ENCODE peak calls at places on chromosomes 5 and 9, in five cellular contexts. One of them, this sample, is unnamed.

GRCh38 chr5:35618297-35618636 is 604 bp downstream of the SPEF2 start:
- DNase-seq in upper lobe of right lung: no peak
- DNase-seq in stimulated activated CD4-positive, alpha-beta T cell treated with anti-CD3 and anti-CD28 coated beads, Interleukin-1b, Interleukin-23, amount 100 ng/mL, for 1 hour: no peak
- DNase-seq in stimulated activated naive CD4-positive, alpha-beta T cell treated with Interleukin-2 at 50 U/mL for 16 hours: no peak
- DNase-seq in lower leg skin: no peak
- DNase-seq in this sample: no peak

GRCh38 chr9:93656426-93657222 is 80.2 kb downstream of the PHF2 start:
- DNase-seq in upper lobe of right lung: peak; percentile 44
- DNase-seq in stimulated activated CD4-positive, alpha-beta T cell treated with anti-CD3 and anti-CD28 coated beads, Interleukin-1b, Interleukin-23, amount 100 ng/mL, for 1 hour: no peak
- DNase-seq in lower leg skin: peak; percentile 72
- DNase-seq in stimulated activated naive CD4-positive, alpha-beta T cell treated with Interleukin-2 at 50 U/mL for 16 hours: no peak
- DNase-seq in this sample: peak; percentile 4

GRCh38 chr9:123336455-123336854 is 19.5 kb upstream of the CRB2 start:
- DNase-seq in stimulated activated CD4-positive, alpha-beta T cell treated with anti-CD3 and anti-CD28 coated beads, Interleukin-1b, Interleukin-23, amount 100 ng/mL, for 1 hour: no peak
- DNase-seq in upper lobe of right lung: no peak
- DNase-seq in lower leg skin: no peak
- DNase-seq in stimulated activated naive CD4-positive, alpha-beta T cell treated with Interleukin-2 at 50 U/mL for 16 hours: no peak
- DNase-seq in this sample: no peak

GRCh38 chr9:114492991-114493390 is 12.3 kb downstream of the WHRN start:
- DNase-seq in lower leg skin: no peak
- DNase-seq in upper lobe of right lung: no peak
- DNase-seq in stimulated activated CD4-positive, alpha-beta T cell treated with anti-CD3 and anti-CD28 coated beads, Interleukin-1b, Interleukin-23, amount 100 ng/mL, for 1 hour: no peak
- DNase-seq in stimulated activated naive CD4-positive, alpha-beta T cell treated with Interleukin-2 at 50 U/mL for 16 hours: no peak
- DNase-seq in this sample: no peak

GRCh38 chr5:116765441-116765840 is 190.8 kb upstream of the SEMA6A start:
- DNase-seq in lower leg skin: no peak
- DNase-seq in upper lobe of right lung: no peak
- DNase-seq in stimulated activated CD4-positive, alpha-beta T cell treated with anti-CD3 and anti-CD28 coated beads, Interleukin-1b, Interleukin-23, amount 100 ng/mL, for 1 hour: no peak
- DNase-seq in stimulated activated naive CD4-positive, alpha-beta T cell treated with Interleukin-2 at 50 U/mL for 16 hours: no peak
- DNase-seq in this sample: no peak

GRCh38 chr5:171207256-171207866 is 101.7 kb upstream of the TLX3 start:
- DNase-seq in upper lobe of right lung: no peak
- DNase-seq in lower leg skin: no peak
- DNase-seq in stimulated activated naive CD4-positive, alpha-beta T cell treated with Interleukin-2 at 50 U/mL for 16 hours: no peak
- DNase-seq in stimulated activated CD4-positive, alpha-beta T cell treated with anti-CD3 and anti-CD28 coated beads, Interleukin-1b, Interleukin-23, amount 100 ng/mL, for 1 hour: no peak
- DNase-seq in this sample: no peak

GRCh38 chr5:34586117-34586885 is 69.8 kb upstream of the RAI14 start:
- DNase-seq in lower leg skin: no peak
- DNase-seq in stimulated activated CD4-positive, alpha-beta T cell treated with anti-CD3 and anti-CD28 coated beads, Interleukin-1b, Interleukin-23, amount 100 ng/mL, for 1 hour: no peak
- DNase-seq in upper lobe of right lung: no peak
- DNase-seq in stimulated activated naive CD4-positive, alpha-beta T cell treated with Interleukin-2 at 50 U/mL for 16 hours: no peak
- DNase-seq in this sample: no peak

GRCh38 chr5:122458278-122458872 is 146.3 kb downstream of the SNCAIP start:
- DNase-seq in stimulated activated naive CD4-positive, alpha-beta T cell treated with Interleukin-2 at 50 U/mL for 16 hours: no peak
- DNase-seq in upper lobe of right lung: no peak
- DNase-seq in lower leg skin: no peak
- DNase-seq in stimulated activated CD4-positive, alpha-beta T cell treated with anti-CD3 and anti-CD28 coated beads, Interleukin-1b, Interleukin-23, amount 100 ng/mL, for 1 hour: no peak
- DNase-seq in this sample: no peak

GRCh38 chr5:160312139-160312959 is at the start of gene CCNJL:
- DNase-seq in lower leg skin: no peak
- DNase-seq in upper lobe of right lung: peak; percentile 90
- DNase-seq in stimulated activated CD4-positive, alpha-beta T cell treated with anti-CD3 and anti-CD28 coated beads, Interleukin-1b, Interleukin-23, amount 100 ng/mL, for 1 hour: no peak
- DNase-seq in stimulated activated naive CD4-positive, alpha-beta T cell treated with Interleukin-2 at 50 U/mL for 16 hours: no peak
- DNase-seq in this sample: no peak

GRCh38 chr5:90434116-90434714 is 24.7 kb upstream of the CETN3 start:
- DNase-seq in upper lobe of right lung: no peak
- DNase-seq in stimulated activated CD4-positive, alpha-beta T cell treated with anti-CD3 and anti-CD28 coated beads, Interleukin-1b, Interleukin-23, amount 100 ng/mL, for 1 hour: no peak
- DNase-seq in lower leg skin: no peak
- DNase-seq in stimulated activated naive CD4-positive, alpha-beta T cell treated with Interleukin-2 at 50 U/mL for 16 hours: peak; percentile 7
- DNase-seq in this sample: no peak

GRCh38 chr5:88544616-88545150 is 276.0 kb upstream of the TMEM161B start:
- DNase-seq in stimulated activated naive CD4-positive, alpha-beta T cell treated with Interleukin-2 at 50 U/mL for 16 hours: no peak
- DNase-seq in upper lobe of right lung: no peak
- DNase-seq in lower leg skin: no peak
- DNase-seq in stimulated activated CD4-positive, alpha-beta T cell treated with anti-CD3 and anti-CD28 coated beads, Interleukin-1b, Interleukin-23, amount 100 ng/mL, for 1 hour: no peak
- DNase-seq in this sample: no peak

GRCh38 chr5:140101179-140101578 is 12.7 kb upstream of the PURA start:
- DNase-seq in upper lobe of right lung: no peak
- DNase-seq in stimulated activated CD4-positive, alpha-beta T cell treated with anti-CD3 and anti-CD28 coated beads, Interleukin-1b, Interleukin-23, amount 100 ng/mL, for 1 hour: no peak
- DNase-seq in lower leg skin: no peak
- DNase-seq in stimulated activated naive CD4-positive, alpha-beta T cell treated with Interleukin-2 at 50 U/mL for 16 hours: no peak
- DNase-seq in this sample: no peak

GRCh38 chr5:50667653-50668403 is 1.4 kb downstream of the PARP8 start:
- DNase-seq in stimulated activated CD4-positive, alpha-beta T cell treated with anti-CD3 and anti-CD28 coated beads, Interleukin-1b, Interleukin-23, amount 100 ng/mL, for 1 hour: peak; percentile 58
- DNase-seq in stimulated activated naive CD4-positive, alpha-beta T cell treated with Interleukin-2 at 50 U/mL for 16 hours: peak; percentile 81
- DNase-seq in upper lobe of right lung: peak; percentile 92
- DNase-seq in lower leg skin: peak; percentile 90
- DNase-seq in this sample: peak; percentile 78

GRCh38 chr5:103690676-103691075 is 128.1 kb upstream of the NUDT12 start:
- DNase-seq in stimulated activated CD4-positive, alpha-beta T cell treated with anti-CD3 and anti-CD28 coated beads, Interleukin-1b, Interleukin-23, amount 100 ng/mL, for 1 hour: no peak
- DNase-seq in stimulated activated naive CD4-positive, alpha-beta T cell treated with Interleukin-2 at 50 U/mL for 16 hours: no peak
- DNase-seq in lower leg skin: no peak
- DNase-seq in upper lobe of right lung: no peak
- DNase-seq in this sample: no peak

GRCh38 chr9:764105-764524 is 77.4 kb upstream of the DMRT1 start:
- DNase-seq in stimulated activated naive CD4-positive, alpha-beta T cell treated with Interleukin-2 at 50 U/mL for 16 hours: no peak
- DNase-seq in stimulated activated CD4-positive, alpha-beta T cell treated with anti-CD3 and anti-CD28 coated beads, Interleukin-1b, Interleukin-23, amount 100 ng/mL, for 1 hour: no peak
- DNase-seq in lower leg skin: peak; percentile 91
- DNase-seq in upper lobe of right lung: no peak
- DNase-seq in this sample: no peak

GRCh38 chr9:72185561-72185960 is 36.3 kb downstream of the GDA start:
- DNase-seq in lower leg skin: no peak
- DNase-seq in stimulated activated naive CD4-positive, alpha-beta T cell treated with Interleukin-2 at 50 U/mL for 16 hours: no peak
- DNase-seq in upper lobe of right lung: no peak
- DNase-seq in stimulated activated CD4-positive, alpha-beta T cell treated with anti-CD3 and anti-CD28 coated beads, Interleukin-1b, Interleukin-23, amount 100 ng/mL, for 1 hour: no peak
- DNase-seq in this sample: no peak

GRCh38 chr9:33498387-33498786 is 24.7 kb upstream of the NOL6 start:
- DNase-seq in lower leg skin: no peak
- DNase-seq in stimulated activated CD4-positive, alpha-beta T cell treated with anti-CD3 and anti-CD28 coated beads, Interleukin-1b, Interleukin-23, amount 100 ng/mL, for 1 hour: no peak
- DNase-seq in stimulated activated naive CD4-positive, alpha-beta T cell treated with Interleukin-2 at 50 U/mL for 16 hours: no peak
- DNase-seq in upper lobe of right lung: no peak
- DNase-seq in this sample: no peak

GRCh38 chr5:56320686-56321085 is 87.6 kb upstream of the ANKRD55 start:
- DNase-seq in stimulated activated CD4-positive, alpha-beta T cell treated with anti-CD3 and anti-CD28 coated beads, Interleukin-1b, Interleukin-23, amount 100 ng/mL, for 1 hour: no peak
- DNase-seq in lower leg skin: no peak
- DNase-seq in upper lobe of right lung: no peak
- DNase-seq in stimulated activated naive CD4-positive, alpha-beta T cell treated with Interleukin-2 at 50 U/mL for 16 hours: no peak
- DNase-seq in this sample: no peak

GRCh38 chr9:129679537-129679936 is 14.1 kb downstream of the PRRX2 start:
- DNase-seq in upper lobe of right lung: no peak
- DNase-seq in stimulated activated CD4-positive, alpha-beta T cell treated with anti-CD3 and anti-CD28 coated beads, Interleukin-1b, Interleukin-23, amount 100 ng/mL, for 1 hour: no peak
- DNase-seq in lower leg skin: no peak
- DNase-seq in stimulated activated naive CD4-positive, alpha-beta T cell treated with Interleukin-2 at 50 U/mL for 16 hours: no peak
- DNase-seq in this sample: no peak

GRCh38 chr5:169637856-169638190 is 748 bp downstream of the DOCK2 start:
- DNase-seq in stimulated activated naive CD4-positive, alpha-beta T cell treated with Interleukin-2 at 50 U/mL for 16 hours: peak; percentile 64
- DNase-seq in stimulated activated CD4-positive, alpha-beta T cell treated with anti-CD3 and anti-CD28 coated beads, Interleukin-1b, Interleukin-23, amount 100 ng/mL, for 1 hour: no peak
- DNase-seq in lower leg skin: no peak
- DNase-seq in upper lobe of right lung: no peak
- DNase-seq in this sample: no peak

GRCh38 chr5:80083115-80083890 is 48.2 kb downstream of the THBS4 start:
- DNase-seq in upper lobe of right lung: no peak
- DNase-seq in stimulated activated CD4-positive, alpha-beta T cell treated with anti-CD3 and anti-CD28 coated beads, Interleukin-1b, Interleukin-23, amount 100 ng/mL, for 1 hour: no peak
- DNase-seq in lower leg skin: peak; percentile 87
- DNase-seq in stimulated activated naive CD4-positive, alpha-beta T cell treated with Interleukin-2 at 50 U/mL for 16 hours: no peak
- DNase-seq in this sample: no peak

GRCh38 chr5:16787278-16787677 is 148.8 kb downstream of the MYO10 start:
- DNase-seq in lower leg skin: no peak
- DNase-seq in upper lobe of right lung: no peak
- DNase-seq in stimulated activated naive CD4-positive, alpha-beta T cell treated with Interleukin-2 at 50 U/mL for 16 hours: no peak
- DNase-seq in stimulated activated CD4-positive, alpha-beta T cell treated with anti-CD3 and anti-CD28 coated beads, Interleukin-1b, Interleukin-23, amount 100 ng/mL, for 1 hour: no peak
- DNase-seq in this sample: no peak

GRCh38 chr9:113808391-113809191 is 67.5 kb upstream of the ZNF618 start:
- DNase-seq in upper lobe of right lung: no peak
- DNase-seq in lower leg skin: peak; percentile 85
- DNase-seq in stimulated activated naive CD4-positive, alpha-beta T cell treated with Interleukin-2 at 50 U/mL for 16 hours: no peak
- DNase-seq in stimulated activated CD4-positive, alpha-beta T cell treated with anti-CD3 and anti-CD28 coated beads, Interleukin-1b, Interleukin-23, amount 100 ng/mL, for 1 hour: no peak
- DNase-seq in this sample: no peak

GRCh38 chr9:126715382-126715781 is 89.5 kb upstream of the ZBTB43 start:
- DNase-seq in lower leg skin: no peak
- DNase-seq in stimulated activated naive CD4-positive, alpha-beta T cell treated with Interleukin-2 at 50 U/mL for 16 hours: no peak
- DNase-seq in stimulated activated CD4-positive, alpha-beta T cell treated with anti-CD3 and anti-CD28 coated beads, Interleukin-1b, Interleukin-23, amount 100 ng/mL, for 1 hour: no peak
- DNase-seq in upper lobe of right lung: no peak
- DNase-seq in this sample: no peak

GRCh38 chr5:65157906-65158603 is 323.7 kb downstream of the ADAMTS6 start:
- DNase-seq in lower leg skin: no peak
- DNase-seq in stimulated activated naive CD4-positive, alpha-beta T cell treated with Interleukin-2 at 50 U/mL for 16 hours: no peak
- DNase-seq in stimulated activated CD4-positive, alpha-beta T cell treated with anti-CD3 and anti-CD28 coated beads, Interleukin-1b, Interleukin-23, amount 100 ng/mL, for 1 hour: no peak
- DNase-seq in upper lobe of right lung: no peak
- DNase-seq in this sample: no peak

GRCh38 chr9:86923061-86923460 is 24.2 kb downstream of the GAS1 start:
- DNase-seq in upper lobe of right lung: no peak
- DNase-seq in stimulated activated CD4-positive, alpha-beta T cell treated with anti-CD3 and anti-CD28 coated beads, Interleukin-1b, Interleukin-23, amount 100 ng/mL, for 1 hour: no peak
- DNase-seq in stimulated activated naive CD4-positive, alpha-beta T cell treated with Interleukin-2 at 50 U/mL for 16 hours: no peak
- DNase-seq in lower leg skin: no peak
- DNase-seq in this sample: no peak

GRCh38 chr9:94818196-94818541 is 91.7 kb downstream of the AOPEP start:
- DNase-seq in stimulated activated naive CD4-positive, alpha-beta T cell treated with Interleukin-2 at 50 U/mL for 16 hours: no peak
- DNase-seq in upper lobe of right lung: no peak
- DNase-seq in stimulated activated CD4-positive, alpha-beta T cell treated with anti-CD3 and anti-CD28 coated beads, Interleukin-1b, Interleukin-23, amount 100 ng/mL, for 1 hour: no peak
- DNase-seq in lower leg skin: no peak
- DNase-seq in this sample: no peak

GRCh38 chr5:15691536-15691935 is 191.6 kb downstream of the FBXL7 start:
- DNase-seq in lower leg skin: no peak
- DNase-seq in upper lobe of right lung: no peak
- DNase-seq in stimulated activated CD4-positive, alpha-beta T cell treated with anti-CD3 and anti-CD28 coated beads, Interleukin-1b, Interleukin-23, amount 100 ng/mL, for 1 hour: no peak
- DNase-seq in stimulated activated naive CD4-positive, alpha-beta T cell treated with Interleukin-2 at 50 U/mL for 16 hours: no peak
- DNase-seq in this sample: no peak

GRCh38 chr5:171992813-171993212 is 13.6 kb downstream of the FBXW11 start:
- DNase-seq in lower leg skin: no peak
- DNase-seq in upper lobe of right lung: no peak
- DNase-seq in stimulated activated naive CD4-positive, alpha-beta T cell treated with Interleukin-2 at 50 U/mL for 16 hours: no peak
- DNase-seq in stimulated activated CD4-positive, alpha-beta T cell treated with anti-CD3 and anti-CD28 coated beads, Interleukin-1b, Interleukin-23, amount 100 ng/mL, for 1 hour: no peak
- DNase-seq in this sample: no peak

GRCh38 chr5:124661317-124662141 is 84.9 kb downstream of the ZNF608 start:
- DNase-seq in lower leg skin: no peak
- DNase-seq in stimulated activated naive CD4-positive, alpha-beta T cell treated with Interleukin-2 at 50 U/mL for 16 hours: no peak
- DNase-seq in upper lobe of right lung: no peak
- DNase-seq in stimulated activated CD4-positive, alpha-beta T cell treated with anti-CD3 and anti-CD28 coated beads, Interleukin-1b, Interleukin-23, amount 100 ng/mL, for 1 hour: no peak
- DNase-seq in this sample: no peak

GRCh38 chr9:36140086-36141084 is 3.9 kb downstream of the GLIPR2 start:
- DNase-seq in stimulated activated CD4-positive, alpha-beta T cell treated with anti-CD3 and anti-CD28 coated beads, Interleukin-1b, Interleukin-23, amount 100 ng/mL, for 1 hour: no peak
- DNase-seq in upper lobe of right lung: no peak
- DNase-seq in stimulated activated naive CD4-positive, alpha-beta T cell treated with Interleukin-2 at 50 U/mL for 16 hours: peak; percentile 23
- DNase-seq in lower leg skin: no peak
- DNase-seq in this sample: peak; percentile 53

GRCh38 chr5:91119941-91120850 is 262.9 kb downstream of the ARRDC3 start:
- DNase-seq in lower leg skin: no peak
- DNase-seq in stimulated activated naive CD4-positive, alpha-beta T cell treated with Interleukin-2 at 50 U/mL for 16 hours: no peak
- DNase-seq in stimulated activated CD4-positive, alpha-beta T cell treated with anti-CD3 and anti-CD28 coated beads, Interleukin-1b, Interleukin-23, amount 100 ng/mL, for 1 hour: no peak
- DNase-seq in upper lobe of right lung: no peak
- DNase-seq in this sample: no peak

GRCh38 chr9:82598254-82599039 is 464.5 kb downstream of the RASEF start:
- DNase-seq in upper lobe of right lung: no peak
- DNase-seq in stimulated activated naive CD4-positive, alpha-beta T cell treated with Interleukin-2 at 50 U/mL for 16 hours: no peak
- DNase-seq in lower leg skin: no peak
- DNase-seq in stimulated activated CD4-positive, alpha-beta T cell treated with anti-CD3 and anti-CD28 coated beads, Interleukin-1b, Interleukin-23, amount 100 ng/mL, for 1 hour: no peak
- DNase-seq in this sample: no peak

GRCh38 chr9:80146466-80146865 is 574.7 kb downstream of the TLE4 start:
- DNase-seq in stimulated activated CD4-positive, alpha-beta T cell treated with anti-CD3 and anti-CD28 coated beads, Interleukin-1b, Interleukin-23, amount 100 ng/mL, for 1 hour: no peak
- DNase-seq in stimulated activated naive CD4-positive, alpha-beta T cell treated with Interleukin-2 at 50 U/mL for 16 hours: no peak
- DNase-seq in upper lobe of right lung: no peak
- DNase-seq in lower leg skin: no peak
- DNase-seq in this sample: no peak

GRCh38 chr9:131992906-131993657 is 86.6 kb downstream of the MED27 start:
- DNase-seq in upper lobe of right lung: no peak
- DNase-seq in stimulated activated naive CD4-positive, alpha-beta T cell treated with Interleukin-2 at 50 U/mL for 16 hours: no peak
- DNase-seq in lower leg skin: no peak
- DNase-seq in stimulated activated CD4-positive, alpha-beta T cell treated with anti-CD3 and anti-CD28 coated beads, Interleukin-1b, Interleukin-23, amount 100 ng/mL, for 1 hour: no peak
- DNase-seq in this sample: no peak

GRCh38 chr5:89213584-89213983 is 330.6 kb upstream of the MEF2C start:
- DNase-seq in lower leg skin: no peak
- DNase-seq in stimulated activated CD4-positive, alpha-beta T cell treated with anti-CD3 and anti-CD28 coated beads, Interleukin-1b, Interleukin-23, amount 100 ng/mL, for 1 hour: no peak
- DNase-seq in upper lobe of right lung: no peak
- DNase-seq in stimulated activated naive CD4-positive, alpha-beta T cell treated with Interleukin-2 at 50 U/mL for 16 hours: no peak
- DNase-seq in this sample: no peak

GRCh38 chr5:112933651-112934365 is 11.8 kb upstream of the REEP5 start:
- DNase-seq in stimulated activated naive CD4-positive, alpha-beta T cell treated with Interleukin-2 at 50 U/mL for 16 hours: no peak
- DNase-seq in stimulated activated CD4-positive, alpha-beta T cell treated with anti-CD3 and anti-CD28 coated beads, Interleukin-1b, Interleukin-23, amount 100 ng/mL, for 1 hour: no peak
- DNase-seq in lower leg skin: no peak
- DNase-seq in upper lobe of right lung: no peak
- DNase-seq in this sample: no peak

GRCh38 chr5:135456238-135457099 is 4.3 kb upstream of the TIFAB start:
- DNase-seq in stimulated activated CD4-positive, alpha-beta T cell treated with anti-CD3 and anti-CD28 coated beads, Interleukin-1b, Interleukin-23, amount 100 ng/mL, for 1 hour: no peak
- DNase-seq in upper lobe of right lung: peak; percentile 89
- DNase-seq in lower leg skin: peak; percentile 86
- DNase-seq in stimulated activated naive CD4-positive, alpha-beta T cell treated with Interleukin-2 at 50 U/mL for 16 hours: no peak
- DNase-seq in this sample: peak; percentile 68

This sample was measured in ascending aorta.